ENCODE peak calls at places on chromosomes 1 and 21, in eight cellular contexts. One of them, this sample, is unnamed. For H3K27me3, the result is how much of the 10 kb centered on the place peaks cover.

GRCh38 chr21:45170987-45171386 is 96.6 kb downstream of the ADARB1 start:
- DNase-seq in sigmoid colon: peak
- DNase-seq in uterus: no peak
- DNase-seq in esophagus squamous epithelium: no peak
- DNase-seq in IMR-90: no peak
- DNase-seq in HepG2: no peak
- DNase-seq in body of pancreas: no peak
- DNase-seq in breast epithelium: no peak
- DNase-seq in this sample: no peak

GRCh38 chr1:89671775-89672488 is 39.0 kb downstream of the LRRC8C start:
- DNase-seq in body of pancreas: no peak
- DNase-seq in HepG2: no peak
- DNase-seq in uterus: no peak
- DNase-seq in sigmoid colon: no peak
- DNase-seq in esophagus squamous epithelium: no peak
- DNase-seq in IMR-90: peak
- DNase-seq in breast epithelium: no peak
- DNase-seq in this sample: no peak

GRCh38 chr1:230858918-230859819 is 9.2 kb downstream of the C1orf198 start:
- DNase-seq in esophagus squamous epithelium: no peak
- DNase-seq in body of pancreas: no peak
- DNase-seq in breast epithelium: no peak
- DNase-seq in uterus: no peak
- DNase-seq in IMR-90: peak
- DNase-seq in sigmoid colon: no peak
- DNase-seq in HepG2: no peak
- DNase-seq in this sample: no peak

GRCh38 chr21:27693376-27693775 is 726.5 kb upstream of the ADAMTS5 start:
- DNase-seq in IMR-90: peak
- DNase-seq in esophagus squamous epithelium: no peak
- DNase-seq in uterus: no peak
- DNase-seq in sigmoid colon: no peak
- DNase-seq in HepG2: no peak
- DNase-seq in breast epithelium: no peak
- DNase-seq in body of pancreas: no peak
- DNase-seq in this sample: no peak

GRCh38 chr1:31878018-31878417 is 60.1 kb downstream of the PTP4A2 start:
- DNase-seq in esophagus squamous epithelium: no peak
- DNase-seq in HepG2: no peak
- DNase-seq in sigmoid colon: no peak
- DNase-seq in breast epithelium: no peak
- DNase-seq in IMR-90: no peak
- DNase-seq in uterus: no peak
- DNase-seq in body of pancreas: no peak
- DNase-seq in this sample: no peak

GRCh38 chr1:23798662-23799142 is 1.9 kb downstream of the GALE start:
- DNase-seq in HepG2: no peak
- DNase-seq in esophagus squamous epithelium: no peak
- DNase-seq in body of pancreas: peak
- DNase-seq in sigmoid colon: no peak
- DNase-seq in IMR-90: no peak
- DNase-seq in uterus: no peak
- DNase-seq in breast epithelium: no peak
- DNase-seq in this sample: no peak

GRCh38 chr1:207959141-207959825 is 48.4 kb upstream of the CD34 start:
- DNase-seq in IMR-90: peak
- DNase-seq in esophagus squamous epithelium: no peak
- DNase-seq in HepG2: no peak
- DNase-seq in body of pancreas: peak
- DNase-seq in sigmoid colon: peak
- DNase-seq in breast epithelium: peak
- DNase-seq in uterus: peak
- DNase-seq in this sample: peak

GRCh38 chr1:225448146-225448805 is 20.4 kb upstream of the LBR start:
- DNase-seq in HepG2: peak
- DNase-seq in uterus: peak
- DNase-seq in esophagus squamous epithelium: no peak
- DNase-seq in IMR-90: no peak
- DNase-seq in sigmoid colon: peak
- DNase-seq in breast epithelium: no peak
- DNase-seq in body of pancreas: no peak
- DNase-seq in this sample: peak

GRCh38 chr1:35589516-35590427 is 16.7 kb downstream of the TFAP2E start:
- DNase-seq in breast epithelium: no peak
- DNase-seq in uterus: no peak
- DNase-seq in IMR-90: no peak
- DNase-seq in body of pancreas: no peak
- DNase-seq in sigmoid colon: no peak
- DNase-seq in HepG2: no peak
- DNase-seq in esophagus squamous epithelium: no peak
- DNase-seq in this sample: no peak

GRCh38 chr1:206011057-206011456 is 7.9 kb upstream of the RAB7B start:
- DNase-seq in body of pancreas: no peak
- DNase-seq in HepG2: no peak
- DNase-seq in sigmoid colon: no peak
- DNase-seq in uterus: no peak
- DNase-seq in breast epithelium: no peak
- DNase-seq in IMR-90: no peak
- DNase-seq in esophagus squamous epithelium: no peak
- DNase-seq in this sample: no peak

GRCh38 chr1:25675729-25676476 is 59.3 kb downstream of the MAN1C1 start:
- DNase-seq in HepG2: no peak
- DNase-seq in uterus: no peak
- DNase-seq in sigmoid colon: no peak
- DNase-seq in esophagus squamous epithelium: no peak
- DNase-seq in IMR-90: no peak
- DNase-seq in breast epithelium: no peak
- DNase-seq in body of pancreas: no peak
- DNase-seq in this sample: no peak

DNA sequence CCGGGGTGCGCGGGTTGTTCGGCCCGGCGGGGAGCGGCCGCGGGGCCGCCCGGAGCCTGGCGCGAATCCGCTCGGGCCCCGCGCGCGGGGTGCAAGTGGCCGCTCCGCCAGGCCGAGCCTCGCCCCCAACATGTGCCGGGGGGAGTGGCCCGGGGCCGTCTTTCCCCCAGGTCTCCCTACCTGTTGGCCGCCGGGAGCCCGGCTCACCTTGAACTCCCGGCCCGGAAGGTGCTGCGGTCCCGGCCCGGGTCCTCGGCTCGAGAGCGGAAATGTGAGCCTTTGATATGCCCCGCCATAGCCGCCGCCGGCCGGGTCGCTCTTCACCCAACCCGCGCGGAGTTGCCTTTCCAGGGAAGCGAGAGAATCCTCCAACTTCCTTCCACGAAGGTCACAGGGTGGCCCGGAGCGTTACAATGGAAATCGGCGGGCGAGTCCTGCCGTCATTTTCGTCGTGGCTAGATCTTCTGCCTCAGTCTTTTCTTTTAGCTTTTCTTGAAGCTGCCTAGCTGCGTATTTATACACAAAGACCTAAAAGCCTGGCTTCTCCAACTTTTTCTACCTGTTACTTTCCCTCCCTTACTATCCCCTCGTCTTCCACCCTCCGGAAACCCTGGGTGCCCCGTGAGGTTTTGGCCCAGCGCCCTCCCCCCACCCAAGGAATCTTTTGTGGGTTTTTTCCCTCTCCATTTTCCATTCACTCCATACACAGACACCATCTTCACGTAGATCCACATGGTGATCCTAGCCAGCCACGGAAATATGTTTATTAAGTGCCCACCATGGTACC is 856 bp downstream of the PTGFRN start:
- DNase-seq in sigmoid colon: peak
- DNase-seq in IMR-90: no peak
- DNase-seq in HepG2: peak
- DNase-seq in uterus: peak
- DNase-seq in body of pancreas: peak
- DNase-seq in breast epithelium: no peak
- DNase-seq in esophagus squamous epithelium: no peak
- DNase-seq in this sample: no peak
- H3K27me3 ChIP-seq in sigmoid colon: under half
- H3K27me3 ChIP-seq in IMR-90: half or more
- H3K27me3 ChIP-seq in HepG2: under half
- H3K27me3 ChIP-seq in uterus: under half
- H3K27me3 ChIP-seq in body of pancreas: under half
- H3K27me3 ChIP-seq in breast epithelium: under half
- H3K27me3 ChIP-seq in esophagus squamous epithelium: under half
- H3K27me3 ChIP-seq in this sample: under half

GRCh38 chr1:154975409-154976205 is 1.1 kb downstream of the CKS1B start:
- DNase-seq in breast epithelium: peak
- DNase-seq in uterus: peak
- DNase-seq in sigmoid colon: peak
- DNase-seq in IMR-90: peak
- DNase-seq in HepG2: no peak
- DNase-seq in body of pancreas: peak
- DNase-seq in esophagus squamous epithelium: no peak
- DNase-seq in this sample: peak
- TF ChIP-seq POLR2A in breast epithelium: no peak
- TF ChIP-seq POLR2A in uterus: no peak
- TF ChIP-seq POLR2A in sigmoid colon: no peak
- TF ChIP-seq POLR2A in IMR-90: peak
- TF ChIP-seq POLR2A in HepG2: no peak
- TF ChIP-seq POLR2A in body of pancreas: no peak
- TF ChIP-seq POLR2A in esophagus squamous epithelium: no peak
- TF ChIP-seq POLR2A in this sample: no peak

GRCh38 chr1:8980656-8981055 is 35.0 kb downstream of the CA6 start:
- DNase-seq in sigmoid colon: no peak
- DNase-seq in body of pancreas: no peak
- DNase-seq in IMR-90: no peak
- DNase-seq in uterus: no peak
- DNase-seq in esophagus squamous epithelium: no peak
- DNase-seq in breast epithelium: no peak
- DNase-seq in HepG2: no peak
- DNase-seq in this sample: no peak

GRCh38 chr1:8976338-8976737 is 30.7 kb downstream of the CA6 start:
- DNase-seq in breast epithelium: no peak
- DNase-seq in esophagus squamous epithelium: no peak
- DNase-seq in sigmoid colon: no peak
- DNase-seq in HepG2: no peak
- DNase-seq in body of pancreas: no peak
- DNase-seq in uterus: no peak
- DNase-seq in IMR-90: no peak
- DNase-seq in this sample: no peak

GRCh38 chr1:8974551-8974950 is 28.9 kb downstream of the CA6 start:
- DNase-seq in sigmoid colon: no peak
- DNase-seq in IMR-90: no peak
- DNase-seq in HepG2: no peak
- DNase-seq in body of pancreas: no peak
- DNase-seq in esophagus squamous epithelium: no peak
- DNase-seq in breast epithelium: no peak
- DNase-seq in uterus: no peak
- DNase-seq in this sample: no peak

GRCh38 chr1:8981169-8981568 is 35.5 kb downstream of the CA6 start:
- DNase-seq in HepG2: no peak
- DNase-seq in breast epithelium: no peak
- DNase-seq in uterus: no peak
- DNase-seq in IMR-90: no peak
- DNase-seq in esophagus squamous epithelium: no peak
- DNase-seq in sigmoid colon: no peak
- DNase-seq in body of pancreas: no peak
- DNase-seq in this sample: no peak

DNA sequence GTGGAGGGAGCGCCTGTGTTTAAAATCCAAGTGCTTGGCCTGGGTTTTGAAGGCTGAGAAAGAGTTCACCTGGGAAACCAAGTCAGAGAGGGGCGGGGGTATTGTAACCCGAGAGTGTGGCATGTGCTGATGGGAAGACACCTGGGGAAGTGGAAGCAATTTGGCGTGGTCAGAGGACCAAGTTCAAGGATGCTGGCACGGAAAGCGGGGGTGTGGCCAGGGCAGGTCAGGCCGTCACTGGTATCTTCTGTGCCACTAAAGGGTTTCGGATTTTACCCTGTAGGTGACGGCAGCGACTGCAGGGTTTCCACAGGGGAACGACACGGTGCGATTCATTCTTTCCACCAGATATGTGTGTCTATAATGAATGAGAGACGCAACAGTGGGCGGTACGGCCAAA is 31.2 kb downstream of the CA6 start:
- DNase-seq in breast epithelium: no peak
- DNase-seq in IMR-90: no peak
- DNase-seq in body of pancreas: no peak
- DNase-seq in esophagus squamous epithelium: no peak
- DNase-seq in HepG2: no peak
- DNase-seq in uterus: no peak
- DNase-seq in sigmoid colon: no peak
- DNase-seq in this sample: no peak
- H3K4me3 ChIP-seq in breast epithelium: no peak
- H3K4me3 ChIP-seq in IMR-90: no peak
- H3K4me3 ChIP-seq in body of pancreas: no peak
- H3K4me3 ChIP-seq in esophagus squamous epithelium: no peak
- H3K4me3 ChIP-seq in HepG2: no peak
- H3K4me3 ChIP-seq in uterus: no peak
- H3K4me3 ChIP-seq in sigmoid colon: no peak
- H3K4me3 ChIP-seq in this sample: no peak

GRCh38 chr1:151723726-151724370 is 2.5 kb downstream of the RIIAD1 start:
- DNase-seq in sigmoid colon: no peak
- DNase-seq in IMR-90: no peak
- DNase-seq in esophagus squamous epithelium: no peak
- DNase-seq in breast epithelium: no peak
- DNase-seq in uterus: no peak
- DNase-seq in HepG2: no peak
- DNase-seq in body of pancreas: no peak
- DNase-seq in this sample: no peak
- H3K27me3 ChIP-seq in sigmoid colon: under half
- H3K27me3 ChIP-seq in IMR-90: half or more
- H3K27me3 ChIP-seq in esophagus squamous epithelium: under half
- H3K27me3 ChIP-seq in breast epithelium: under half
- H3K27me3 ChIP-seq in uterus: under half
- H3K27me3 ChIP-seq in HepG2: under half
- H3K27me3 ChIP-seq in body of pancreas: under half
- H3K27me3 ChIP-seq in this sample: under half

GRCh38 chr1:162631546-162632233 is 574 bp upstream of the DDR2 start:
- DNase-seq in esophagus squamous epithelium: no peak
- DNase-seq in breast epithelium: no peak
- DNase-seq in uterus: peak
- DNase-seq in HepG2: no peak
- DNase-seq in IMR-90: peak
- DNase-seq in body of pancreas: no peak
- DNase-seq in sigmoid colon: peak
- DNase-seq in this sample: no peak
- TF ChIP-seq POLR2A in esophagus squamous epithelium: no peak
- TF ChIP-seq POLR2A in breast epithelium: no peak
- TF ChIP-seq POLR2A in uterus: no peak
- TF ChIP-seq POLR2A in HepG2: no peak
- TF ChIP-seq POLR2A in IMR-90: no peak
- TF ChIP-seq POLR2A in body of pancreas: no peak
- TF ChIP-seq POLR2A in sigmoid colon: peak
- TF ChIP-seq POLR2A in this sample: no peak